ENCODE peak calls at places on chromosomes 3 and 15, in seven cellular contexts. One of them, this sample, is unnamed.
A peak's percentile ranks its signal among the peaks of the same experiment; 100 is the strongest.

GRCh38 chr3:179200790-179201189 is 50.1 kb downstream of the KCNMB3 start:
- DNase-seq in cardiac muscle cell: no peak
- DNase-seq in mucosa of descending colon: no peak
- DNase-seq in SJSA1: no peak
- DNase-seq in MM.1S: no peak
- DNase-seq in CD4-positive, CD25-positive, alpha-beta regulatory T cell: no peak
- DNase-seq in kidney: no peak
- DNase-seq in this sample: no peak

GRCh38 chr3:170491901-170492300 is 73.2 kb downstream of the CLDN11 start:
- DNase-seq in cardiac muscle cell: no peak
- DNase-seq in mucosa of descending colon: no peak
- DNase-seq in SJSA1: no peak
- DNase-seq in MM.1S: peak; percentile 43
- DNase-seq in CD4-positive, CD25-positive, alpha-beta regulatory T cell: no peak
- DNase-seq in kidney: no peak
- DNase-seq in this sample: no peak

GRCh38 chr3:14929310-14930070 is 17.9 kb upstream of the NR2C2 start:
- DNase-seq in cardiac muscle cell: no peak
- DNase-seq in mucosa of descending colon: no peak
- DNase-seq in SJSA1: no peak
- DNase-seq in MM.1S: no peak
- DNase-seq in CD4-positive, CD25-positive, alpha-beta regulatory T cell: no peak
- DNase-seq in kidney: no peak
- DNase-seq in this sample: no peak

GRCh38 chr15:90774731-90775521 is 57.8 kb downstream of the BLM start:
- DNase-seq in cardiac muscle cell: no peak
- DNase-seq in mucosa of descending colon: no peak
- DNase-seq in SJSA1: no peak
- DNase-seq in MM.1S: no peak
- DNase-seq in CD4-positive, CD25-positive, alpha-beta regulatory T cell: no peak
- DNase-seq in kidney: no peak
- DNase-seq in this sample: no peak

GRCh38 chr3:108106031-108106430 is 15.2 kb upstream of the CD47 start:
- DNase-seq in cardiac muscle cell: no peak
- DNase-seq in mucosa of descending colon: no peak
- DNase-seq in SJSA1: no peak
- DNase-seq in MM.1S: no peak
- DNase-seq in CD4-positive, CD25-positive, alpha-beta regulatory T cell: no peak
- DNase-seq in kidney: no peak
- DNase-seq in this sample: no peak

GRCh38 chr3:170520996-170521395 is 64.9 kb downstream of the SLC7A14 start:
- DNase-seq in cardiac muscle cell: no peak
- DNase-seq in mucosa of descending colon: no peak
- DNase-seq in SJSA1: no peak
- DNase-seq in MM.1S: no peak
- DNase-seq in CD4-positive, CD25-positive, alpha-beta regulatory T cell: no peak
- DNase-seq in kidney: no peak
- DNase-seq in this sample: no peak

GRCh38 chr15:91043190-91043874 is 20.9 kb upstream of the VPS33B start:
- DNase-seq in cardiac muscle cell: no peak
- DNase-seq in mucosa of descending colon: no peak
- DNase-seq in SJSA1: no peak
- DNase-seq in MM.1S: no peak
- DNase-seq in CD4-positive, CD25-positive, alpha-beta regulatory T cell: no peak
- DNase-seq in kidney: no peak
- DNase-seq in this sample: no peak

GRCh38 chr15:73353734-73354133 is 15.0 kb downstream of the HCN4 start:
- DNase-seq in cardiac muscle cell: no peak
- DNase-seq in mucosa of descending colon: no peak
- DNase-seq in SJSA1: no peak
- DNase-seq in MM.1S: no peak
- DNase-seq in CD4-positive, CD25-positive, alpha-beta regulatory T cell: no peak
- DNase-seq in kidney: no peak
- DNase-seq in this sample: no peak

GRCh38 chr3:45547764-45548683 is 46.5 kb upstream of the LIMD1 start:
- DNase-seq in cardiac muscle cell: no peak
- DNase-seq in mucosa of descending colon: peak; percentile 62
- DNase-seq in SJSA1: peak; percentile 58
- DNase-seq in MM.1S: no peak
- DNase-seq in CD4-positive, CD25-positive, alpha-beta regulatory T cell: no peak
- DNase-seq in kidney: no peak
- DNase-seq in this sample: no peak

GRCh38 chr3:45547202-45547701 is 47.3 kb upstream of the LIMD1 start:
- DNase-seq in cardiac muscle cell: no peak
- DNase-seq in mucosa of descending colon: no peak
- DNase-seq in SJSA1: no peak
- DNase-seq in MM.1S: no peak
- DNase-seq in CD4-positive, CD25-positive, alpha-beta regulatory T cell: no peak
- DNase-seq in kidney: no peak
- DNase-seq in this sample: no peak

GRCh38 chr3:45549961-45550360 is 44.6 kb upstream of the LIMD1 start:
- DNase-seq in cardiac muscle cell: no peak
- DNase-seq in mucosa of descending colon: no peak
- DNase-seq in SJSA1: no peak
- DNase-seq in MM.1S: no peak
- DNase-seq in CD4-positive, CD25-positive, alpha-beta regulatory T cell: no peak
- DNase-seq in kidney: no peak
- DNase-seq in this sample: no peak

GRCh38 chr3:45546636-45547201 is 47.8 kb upstream of the LIMD1 start:
- DNase-seq in cardiac muscle cell: peak; percentile 54
- DNase-seq in mucosa of descending colon: no peak
- DNase-seq in SJSA1: no peak
- DNase-seq in MM.1S: no peak
- DNase-seq in CD4-positive, CD25-positive, alpha-beta regulatory T cell: no peak
- DNase-seq in kidney: no peak
- DNase-seq in this sample: no peak

DNA sequence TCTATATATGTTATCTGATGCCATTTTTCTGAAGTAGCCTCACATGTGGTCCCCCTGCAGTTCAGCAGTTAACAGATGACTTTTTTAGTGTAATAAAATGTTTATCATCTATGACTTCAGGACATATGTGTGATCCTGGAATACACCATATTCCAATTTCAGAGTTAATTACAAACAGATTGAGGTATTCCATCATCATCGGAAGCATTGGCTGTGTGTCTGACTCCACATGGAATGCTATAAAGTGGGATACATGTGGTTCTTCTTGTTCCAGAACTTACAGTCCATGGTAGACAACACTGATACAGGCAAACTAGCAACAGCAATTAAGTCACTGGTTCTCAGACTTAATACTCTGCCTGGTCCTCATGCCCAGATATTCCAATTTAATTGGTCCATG is 45.8 kb upstream of the LIMD1 start:
- DNase-seq in cardiac muscle cell: no peak
- DNase-seq in mucosa of descending colon: no peak
- DNase-seq in SJSA1: no peak
- DNase-seq in MM.1S: no peak
- DNase-seq in CD4-positive, CD25-positive, alpha-beta regulatory T cell: no peak
- DNase-seq in kidney: no peak
- DNase-seq in this sample: no peak
- H3K4me1 ChIP-seq in cardiac muscle cell: peaks cover 24% of the 10 kb centered on the region
- H3K4me1 ChIP-seq in mucosa of descending colon: peaks cover 4% of the 10 kb centered on the region
- H3K4me1 ChIP-seq in SJSA1: peaks cover 83% of the 10 kb centered on the region
- H3K4me1 ChIP-seq in MM.1S: peaks cover 25% of the 10 kb centered on the region
- H3K4me1 ChIP-seq in CD4-positive, CD25-positive, alpha-beta regulatory T cell: no peaks in the 10 kb centered on the region
- H3K4me1 ChIP-seq in kidney: peaks cover 19% of the 10 kb centered on the region
- H3K4me1 ChIP-seq in this sample: no peaks in the 10 kb centered on the region

GRCh38 chr3:51622402-51622801 is 48.6 kb upstream of the TEX264 start:
- DNase-seq in cardiac muscle cell: no peak
- DNase-seq in mucosa of descending colon: no peak
- DNase-seq in SJSA1: no peak
- DNase-seq in MM.1S: no peak
- DNase-seq in CD4-positive, CD25-positive, alpha-beta regulatory T cell: no peak
- DNase-seq in kidney: no peak
- DNase-seq in this sample: no peak

GRCh38 chr3:51619983-51620382 is 51.1 kb upstream of the TEX264 start:
- DNase-seq in cardiac muscle cell: no peak
- DNase-seq in mucosa of descending colon: no peak
- DNase-seq in SJSA1: no peak
- DNase-seq in MM.1S: no peak
- DNase-seq in CD4-positive, CD25-positive, alpha-beta regulatory T cell: no peak
- DNase-seq in kidney: no peak
- DNase-seq in this sample: no peak

GRCh38 chr3:51621091-51621892 is 49.8 kb upstream of the TEX264 start:
- DNase-seq in cardiac muscle cell: no peak
- DNase-seq in mucosa of descending colon: no peak
- DNase-seq in SJSA1: no peak
- DNase-seq in MM.1S: no peak
- DNase-seq in CD4-positive, CD25-positive, alpha-beta regulatory T cell: no peak
- DNase-seq in kidney: no peak
- DNase-seq in this sample: no peak

GRCh38 chr3:51620543-51620942 is 50.5 kb upstream of the TEX264 start:
- DNase-seq in cardiac muscle cell: no peak
- DNase-seq in mucosa of descending colon: no peak
- DNase-seq in SJSA1: no peak
- DNase-seq in MM.1S: no peak
- DNase-seq in CD4-positive, CD25-positive, alpha-beta regulatory T cell: no peak
- DNase-seq in kidney: no peak
- DNase-seq in this sample: no peak

GRCh38 chr3:51622868-51623267 is 48.2 kb upstream of the TEX264 start:
- DNase-seq in cardiac muscle cell: no peak
- DNase-seq in mucosa of descending colon: no peak
- DNase-seq in SJSA1: no peak
- DNase-seq in MM.1S: no peak
- DNase-seq in CD4-positive, CD25-positive, alpha-beta regulatory T cell: no peak
- DNase-seq in kidney: no peak
- DNase-seq in this sample: no peak
- H3K4me1 ChIP-seq in cardiac muscle cell: no peaks in the 10 kb centered on the region
- H3K4me1 ChIP-seq in mucosa of descending colon: no peaks in the 10 kb centered on the region
- H3K4me1 ChIP-seq in SJSA1: no peaks in the 10 kb centered on the region
- H3K4me1 ChIP-seq in MM.1S: no peaks in the 10 kb centered on the region
- H3K4me1 ChIP-seq in CD4-positive, CD25-positive, alpha-beta regulatory T cell: no peaks in the 10 kb centered on the region
- H3K4me1 ChIP-seq in kidney: peaks cover 10% of the 10 kb centered on the region
- H3K4me1 ChIP-seq in this sample: peaks cover 3% of the 10 kb centered on the region

GRCh38 chr15:70722266-70723123 is 40.9 kb downstream of the UACA start:
- DNase-seq in cardiac muscle cell: peak; percentile 61
- DNase-seq in mucosa of descending colon: no peak
- DNase-seq in SJSA1: no peak
- DNase-seq in MM.1S: peak; percentile 55
- DNase-seq in CD4-positive, CD25-positive, alpha-beta regulatory T cell: peak; percentile 43
- DNase-seq in kidney: no peak
- DNase-seq in this sample: peak; percentile 27

GRCh38 chr15:70723124-70723427 is 40.3 kb downstream of the UACA start:
- DNase-seq in cardiac muscle cell: no peak
- DNase-seq in mucosa of descending colon: no peak
- DNase-seq in SJSA1: no peak
- DNase-seq in MM.1S: no peak
- DNase-seq in CD4-positive, CD25-positive, alpha-beta regulatory T cell: no peak
- DNase-seq in kidney: no peak
- DNase-seq in this sample: no peak

GRCh38 chr15:70726753-70727152 is 36.6 kb downstream of the UACA start:
- DNase-seq in cardiac muscle cell: peak; percentile 64
- DNase-seq in mucosa of descending colon: no peak
- DNase-seq in SJSA1: no peak
- DNase-seq in MM.1S: no peak
- DNase-seq in CD4-positive, CD25-positive, alpha-beta regulatory T cell: no peak
- DNase-seq in kidney: no peak
- DNase-seq in this sample: no peak

GRCh38 chr15:70720228-70721016 is 42.9 kb downstream of the UACA start:
- DNase-seq in cardiac muscle cell: no peak
- DNase-seq in mucosa of descending colon: no peak
- DNase-seq in SJSA1: no peak
- DNase-seq in MM.1S: no peak
- DNase-seq in CD4-positive, CD25-positive, alpha-beta regulatory T cell: no peak
- DNase-seq in kidney: no peak
- DNase-seq in this sample: peak; percentile 79

GRCh38 chr15:70723927-70724326 is 39.4 kb downstream of the UACA start:
- DNase-seq in cardiac muscle cell: no peak
- DNase-seq in mucosa of descending colon: no peak
- DNase-seq in SJSA1: no peak
- DNase-seq in MM.1S: no peak
- DNase-seq in CD4-positive, CD25-positive, alpha-beta regulatory T cell: no peak
- DNase-seq in kidney: no peak
- DNase-seq in this sample: no peak
- H3K4me1 ChIP-seq in cardiac muscle cell: peaks cover 32% of the 10 kb centered on the region
- H3K4me1 ChIP-seq in mucosa of descending colon: peaks cover 16% of the 10 kb centered on the region
- H3K4me1 ChIP-seq in SJSA1: peaks cover 5% of the 10 kb centered on the region
- H3K4me1 ChIP-seq in MM.1S: no peaks in the 10 kb centered on the region
- H3K4me1 ChIP-seq in CD4-positive, CD25-positive, alpha-beta regulatory T cell: no peaks in the 10 kb centered on the region
- H3K4me1 ChIP-seq in kidney: peaks cover 7% of the 10 kb centered on the region
- H3K4me1 ChIP-seq in this sample: peaks cover 32% of the 10 kb centered on the region

GRCh38 chr3:127811717-127812116 is 10.6 kb downstream of the MGLL start:
- DNase-seq in cardiac muscle cell: no peak
- DNase-seq in mucosa of descending colon: no peak
- DNase-seq in SJSA1: no peak
- DNase-seq in MM.1S: no peak
- DNase-seq in CD4-positive, CD25-positive, alpha-beta regulatory T cell: no peak
- DNase-seq in kidney: no peak
- DNase-seq in this sample: no peak
- H3K4me1 ChIP-seq in cardiac muscle cell: no peaks in the 10 kb centered on the region
- H3K4me1 ChIP-seq in mucosa of descending colon: peaks cover 24% of the 10 kb centered on the region
- H3K4me1 ChIP-seq in SJSA1: peaks cover 10% of the 10 kb centered on the region
- H3K4me1 ChIP-seq in MM.1S: peaks cover 3% of the 10 kb centered on the region
- H3K4me1 ChIP-seq in CD4-positive, CD25-positive, alpha-beta regulatory T cell: no peaks in the 10 kb centered on the region
- H3K4me1 ChIP-seq in kidney: peaks cover 8% of the 10 kb centered on the region
- H3K4me1 ChIP-seq in this sample: peaks cover 32% of the 10 kb centered on the region

GRCh38 chr3:64221564-64222257 is 3.6 kb downstream of the PRICKLE2 start:
- DNase-seq in cardiac muscle cell: no peak
- DNase-seq in mucosa of descending colon: no peak
- DNase-seq in SJSA1: no peak
- DNase-seq in MM.1S: no peak
- DNase-seq in CD4-positive, CD25-positive, alpha-beta regulatory T cell: no peak
- DNase-seq in kidney: no peak
- DNase-seq in this sample: no peak
- H3K4me1 ChIP-seq in cardiac muscle cell: peaks cover 9% of the 10 kb centered on the region
- H3K4me1 ChIP-seq in mucosa of descending colon: no peaks in the 10 kb centered on the region
- H3K4me1 ChIP-seq in SJSA1: peaks cover 67% of the 10 kb centered on the region
- H3K4me1 ChIP-seq in MM.1S: peaks cover 25% of the 10 kb centered on the region
- H3K4me1 ChIP-seq in CD4-positive, CD25-positive, alpha-beta regulatory T cell: no peaks in the 10 kb centered on the region
- H3K4me1 ChIP-seq in kidney: peaks cover 20% of the 10 kb centered on the region
- H3K4me1 ChIP-seq in this sample: peaks cover 4% of the 10 kb centered on the region

GRCh38 chr3:125118600-125118999 is 62.8 kb upstream of the HEG1 start:
- DNase-seq in cardiac muscle cell: no peak
- DNase-seq in mucosa of descending colon: no peak
- DNase-seq in SJSA1: no peak
- DNase-seq in MM.1S: no peak
- DNase-seq in CD4-positive, CD25-positive, alpha-beta regulatory T cell: no peak
- DNase-seq in kidney: no peak
- DNase-seq in this sample: no peak

GRCh38 chr3:125115640-125116039 is 59.8 kb upstream of the HEG1 start:
- DNase-seq in cardiac muscle cell: no peak
- DNase-seq in mucosa of descending colon: no peak
- DNase-seq in SJSA1: no peak
- DNase-seq in MM.1S: no peak
- DNase-seq in CD4-positive, CD25-positive, alpha-beta regulatory T cell: no peak
- DNase-seq in kidney: no peak
- DNase-seq in this sample: peak; percentile 26

GRCh38 chr3:125117631-125118191 is 61.9 kb upstream of the HEG1 start:
- DNase-seq in cardiac muscle cell: no peak
- DNase-seq in mucosa of descending colon: no peak
- DNase-seq in SJSA1: no peak
- DNase-seq in MM.1S: no peak
- DNase-seq in CD4-positive, CD25-positive, alpha-beta regulatory T cell: no peak
- DNase-seq in kidney: no peak
- DNase-seq in this sample: no peak

GRCh38 chr3:125119752-125120369 is 64.1 kb upstream of the HEG1 start:
- DNase-seq in cardiac muscle cell: no peak
- DNase-seq in mucosa of descending colon: no peak
- DNase-seq in SJSA1: no peak
- DNase-seq in MM.1S: no peak
- DNase-seq in CD4-positive, CD25-positive, alpha-beta regulatory T cell: peak; percentile 26
- DNase-seq in kidney: no peak
- DNase-seq in this sample: no peak

GRCh38 chr3:125116311-125117069 is 60.7 kb upstream of the HEG1 start:
- DNase-seq in cardiac muscle cell: peak; percentile 26
- DNase-seq in mucosa of descending colon: no peak
- DNase-seq in SJSA1: no peak
- DNase-seq in MM.1S: no peak
- DNase-seq in CD4-positive, CD25-positive, alpha-beta regulatory T cell: no peak
- DNase-seq in kidney: no peak
- DNase-seq in this sample: no peak
- H3K4me1 ChIP-seq in cardiac muscle cell: peaks cover 9% of the 10 kb centered on the region
- H3K4me1 ChIP-seq in mucosa of descending colon: peaks cover 6% of the 10 kb centered on the region
- H3K4me1 ChIP-seq in SJSA1: peaks cover 39% of the 10 kb centered on the region
- H3K4me1 ChIP-seq in MM.1S: no peaks in the 10 kb centered on the region
- H3K4me1 ChIP-seq in CD4-positive, CD25-positive, alpha-beta regulatory T cell: peaks cover 11% of the 10 kb centered on the region
- H3K4me1 ChIP-seq in kidney: peaks cover 21% of the 10 kb centered on the region
- H3K4me1 ChIP-seq in this sample: peaks cover 13% of the 10 kb centered on the region

This sample was measured in Caco-2.